ENCODE peak calls at places on chromosomes 13 and 19, in eight cellular contexts. One of them, this sample, is unnamed.

GRCh38 chr19:31408460-31409124 is 59.4 kb upstream of the TSHZ3 start:
- DNase-seq in COR-L47: no peak
- DNase-seq in GM13977: no peak
- DNase-seq in cardiac muscle cell: peak; percentile 98
- DNase-seq in activated naive CD4-positive, alpha-beta T cell treated with anti-CD3 and anti-CD28 coated beads for 36 hours: no peak
- DNase-seq in progenitor cell of endocrine pancreas: no peak
- DNase-seq in T-helper 17 cell: no peak
- DNase-seq in activated CD4-positive, alpha-beta T cell treated with anti-CD3 and anti-CD28 coated beads, Interleukin-2, amount 50 U/mL, for 24 hours: no peak
- DNase-seq in this sample: no peak

GRCh38 chr13:24221007-24221406 is 60.5 kb downstream of the SPATA13 start:
- DNase-seq in COR-L47: no peak
- DNase-seq in GM13977: no peak
- DNase-seq in cardiac muscle cell: no peak
- DNase-seq in activated naive CD4-positive, alpha-beta T cell treated with anti-CD3 and anti-CD28 coated beads for 36 hours: no peak
- DNase-seq in progenitor cell of endocrine pancreas: no peak
- DNase-seq in T-helper 17 cell: no peak
- DNase-seq in activated CD4-positive, alpha-beta T cell treated with anti-CD3 and anti-CD28 coated beads, Interleukin-2, amount 50 U/mL, for 24 hours: no peak
- DNase-seq in this sample: no peak

GRCh38 chr13:31131470-31131961 is 30.2 kb downstream of the HSPH1 start:
- DNase-seq in COR-L47: no peak
- DNase-seq in GM13977: no peak
- DNase-seq in cardiac muscle cell: no peak
- DNase-seq in activated naive CD4-positive, alpha-beta T cell treated with anti-CD3 and anti-CD28 coated beads for 36 hours: no peak
- DNase-seq in progenitor cell of endocrine pancreas: no peak
- DNase-seq in T-helper 17 cell: no peak
- DNase-seq in activated CD4-positive, alpha-beta T cell treated with anti-CD3 and anti-CD28 coated beads, Interleukin-2, amount 50 U/mL, for 24 hours: no peak
- DNase-seq in this sample: no peak

GRCh38 chr19:2315818-2316353 is 7.9 kb upstream of the LINGO3 start:
- DNase-seq in COR-L47: no peak
- DNase-seq in GM13977: no peak
- DNase-seq in cardiac muscle cell: peak; percentile 80
- DNase-seq in activated naive CD4-positive, alpha-beta T cell treated with anti-CD3 and anti-CD28 coated beads for 36 hours: peak; percentile 39
- DNase-seq in progenitor cell of endocrine pancreas: peak; percentile 53
- DNase-seq in T-helper 17 cell: no peak
- DNase-seq in activated CD4-positive, alpha-beta T cell treated with anti-CD3 and anti-CD28 coated beads, Interleukin-2, amount 50 U/mL, for 24 hours: no peak
- DNase-seq in this sample: peak; percentile 80

GRCh38 chr13:78881054-78881453 is 222.1 kb upstream of the OBI1 start:
- DNase-seq in COR-L47: peak; percentile 57
- DNase-seq in GM13977: no peak
- DNase-seq in cardiac muscle cell: no peak
- DNase-seq in activated naive CD4-positive, alpha-beta T cell treated with anti-CD3 and anti-CD28 coated beads for 36 hours: no peak
- DNase-seq in progenitor cell of endocrine pancreas: no peak
- DNase-seq in T-helper 17 cell: no peak
- DNase-seq in activated CD4-positive, alpha-beta T cell treated with anti-CD3 and anti-CD28 coated beads, Interleukin-2, amount 50 U/mL, for 24 hours: no peak
- DNase-seq in this sample: no peak

GRCh38 chr13:24648271-24648670 is 31.9 kb upstream of the ATP12A start:
- DNase-seq in COR-L47: no peak
- DNase-seq in GM13977: no peak
- DNase-seq in cardiac muscle cell: no peak
- DNase-seq in activated naive CD4-positive, alpha-beta T cell treated with anti-CD3 and anti-CD28 coated beads for 36 hours: no peak
- DNase-seq in progenitor cell of endocrine pancreas: no peak
- DNase-seq in T-helper 17 cell: no peak
- DNase-seq in activated CD4-positive, alpha-beta T cell treated with anti-CD3 and anti-CD28 coated beads, Interleukin-2, amount 50 U/mL, for 24 hours: no peak
- DNase-seq in this sample: no peak

GRCh38 chr19:32688315-32688714 is 3.3 kb upstream of the NUDT19 start:
- DNase-seq in COR-L47: no peak
- DNase-seq in GM13977: no peak
- DNase-seq in cardiac muscle cell: no peak
- DNase-seq in activated naive CD4-positive, alpha-beta T cell treated with anti-CD3 and anti-CD28 coated beads for 36 hours: no peak
- DNase-seq in progenitor cell of endocrine pancreas: no peak
- DNase-seq in T-helper 17 cell: no peak
- DNase-seq in activated CD4-positive, alpha-beta T cell treated with anti-CD3 and anti-CD28 coated beads, Interleukin-2, amount 50 U/mL, for 24 hours: no peak
- DNase-seq in this sample: no peak

GRCh38 chr13:100510208-100510997 is 78.2 kb downstream of the GGACT start:
- DNase-seq in COR-L47: no peak
- DNase-seq in GM13977: no peak
- DNase-seq in cardiac muscle cell: no peak
- DNase-seq in activated naive CD4-positive, alpha-beta T cell treated with anti-CD3 and anti-CD28 coated beads for 36 hours: no peak
- DNase-seq in progenitor cell of endocrine pancreas: no peak
- DNase-seq in T-helper 17 cell: no peak
- DNase-seq in activated CD4-positive, alpha-beta T cell treated with anti-CD3 and anti-CD28 coated beads, Interleukin-2, amount 50 U/mL, for 24 hours: no peak
- DNase-seq in this sample: no peak